ENCODE peak calls at places on chromosomes 1 and 21, in seven cellular contexts. R is HEK293T; K is GDM1; Z is EH; B is pancreas; F is stimulated activated CD8-positive, alpha-beta memory T cell treated with anti-CD3 and anti-CD28 coated beads, Interleukin-2, amount 100 ng/mL, for 48 hours; D is spleen. Q is an unnamed sample.

GRCh38 chr1:84505167-84506001 is 802 bp upstream of the SPATA1 start:
- DNase-seq in Z (peak; percentile 73), B (peak; percentile 66), F (no peak), K (peak; percentile 73), R (peak; percentile 75), D (no peak), Q (peak; percentile 63)

GRCh38 chr1:116987256-116987555 is 14.4 kb upstream of the CD101 start:
- DNase-seq in B (peak; percentile 62), D (peak; percentile 85), F (peak; percentile 36), Z (no peak), K (no peak), R (no peak), Q (no peak)

GRCh38 chr1:1217621-1218523 is 3.9 kb upstream of the TNFRSF4 start:
- DNase-seq in B (no peak), F (peak; percentile 39), R (no peak), D (no peak), K (no peak), Z (no peak), Q (no peak)

GRCh38 chr1:170929835-170930554 is 5.3 kb upstream of the MROH9 start:
- DNase-seq in F (no peak), B (no peak), Z (peak; percentile 87), D (no peak), K (peak; percentile 12), R (peak; percentile 73), Q (no peak)

GRCh38 chr1:63033211-63033610 is 249.3 kb downstream of the ATG4C start:
- DNase-seq in K (no peak), F (no peak), B (no peak), Z (no peak), R (no peak), D (no peak), Q (no peak)

GRCh38 chr1:201374376-201374775 is 3.1 kb downstream of the TNNT2 start:
- DNase-seq in F (no peak), D (no peak), R (no peak), Z (no peak), K (no peak), B (no peak), Q (no peak)

GRCh38 chr21:15057290-15057689 is 7.5 kb downstream of the NRIP1 start:
- DNase-seq in F (no peak), Z (no peak), B (no peak), K (no peak), D (no peak), R (no peak), Q (no peak)

GRCh38 chr1:167708940-167709389 is 12.8 kb upstream of the MPZL1 start:
- DNase-seq in F (no peak), Z (peak; percentile 42), B (no peak), D (no peak), R (no peak), K (peak; percentile 29), Q (no peak)

GRCh38 chr21:37496972-37497371 is 130.4 kb downstream of the DYRK1A start:
- DNase-seq in F (no peak), K (no peak), B (no peak), D (no peak), Z (peak; percentile 16), R (no peak), Q (no peak)

GRCh38 chr1:181504294-181505115 is 21.2 kb downstream of the CACNA1E start:
- DNase-seq in K (peak; percentile 23), D (peak; percentile 78), R (peak; percentile 69), Z (peak; percentile 42), F (no peak), B (no peak), Q (no peak)

GRCh38 chr1:185315364-185316108 is 1.5 kb downstream of the IVNS1ABP start:
- DNase-seq in F (no peak), B (peak; percentile 52), D (no peak), Z (no peak), R (no peak), K (no peak), Q (peak; percentile 78)

GRCh38 chr1:20472860-20473711 is 12.9 kb downstream of the CAMK2N1 start:
- DNase-seq in R (no peak), F (peak; percentile 33), Z (peak; percentile 63), D (no peak), B (no peak), K (no peak), Q (peak; percentile 74)

GRCh38 chr1:112522621-112523020 is 13.9 kb downstream of the WNT2B start:
- DNase-seq in B (no peak), F (no peak), D (no peak), R (no peak), Z (peak; percentile 96), K (no peak), Q (no peak)

GRCh38 chr1:229452956-229453801 is 19.3 kb upstream of the ACTA1 start:
- DNase-seq in K (peak; percentile 44), R (no peak), D (no peak), B (no peak), Z (peak; percentile 44), F (no peak), Q (no peak)